ENCODE peak calls at places on chromosome 19, in four cellular contexts. Y is IMR-90, I is psoas muscle, Q is A549. J is an unnamed sample. For H3K4me1, the result is how much of the 10 kb centered on the place peaks cover.

GRCh38 chr19:56838930-56839664 is 1.4 kb downstream of the PEG3 start:
- DNase-seq in Y (no peak), Q (peak), I (peak), J (peak)

GRCh38 chr19:329876-330275 is 14.7 kb downstream of the MIER2 start:
- DNase-seq in I (no peak), Y (no peak), Q (no peak), J (no peak)

GRCh38 chr19:32039446-32039845 is 306.0 kb upstream of the ZNF507 start:
- DNase-seq in Q (no peak), Y (no peak), I (no peak), J (no peak)

GRCh38 chr19:50695251-50696064 is 24.1 kb downstream of the SHANK1 start:
- DNase-seq in Q (peak), I (no peak), Y (no peak), J (no peak)

GRCh38 chr19:56477429-56478338 is 539 bp upstream of the ZNF667 start:
- DNase-seq in Q (no peak), I (peak), Y (peak), J (peak)

GRCh38 chr19:17049711-17050280 is 23.2 kb upstream of the CPAMD8 start:
- DNase-seq in I (no peak), Q (peak), Y (peak), J (no peak)

GRCh38 chr19:16371540-16371986 is 46.9 kb downstream of the KLF2 start:
- DNase-seq in Y (no peak), Q (no peak), I (peak), J (no peak)

GRCh38 chr19:369876-370275 is 25.3 kb upstream of the MIER2 start:
- DNase-seq in Y (no peak), Q (no peak), I (no peak), J (no peak)

GRCh38 chr19:8576273-8576993 is 809 bp downstream of the MYO1F start:
- DNase-seq in Y (no peak), I (no peak), Q (no peak), J (no peak)

GRCh38 chr19:29292146-29292545 is 79.2 kb upstream of the UQCRFS1 start:
- DNase-seq in Q (no peak), Y (no peak), I (no peak), J (no peak)

DNA sequence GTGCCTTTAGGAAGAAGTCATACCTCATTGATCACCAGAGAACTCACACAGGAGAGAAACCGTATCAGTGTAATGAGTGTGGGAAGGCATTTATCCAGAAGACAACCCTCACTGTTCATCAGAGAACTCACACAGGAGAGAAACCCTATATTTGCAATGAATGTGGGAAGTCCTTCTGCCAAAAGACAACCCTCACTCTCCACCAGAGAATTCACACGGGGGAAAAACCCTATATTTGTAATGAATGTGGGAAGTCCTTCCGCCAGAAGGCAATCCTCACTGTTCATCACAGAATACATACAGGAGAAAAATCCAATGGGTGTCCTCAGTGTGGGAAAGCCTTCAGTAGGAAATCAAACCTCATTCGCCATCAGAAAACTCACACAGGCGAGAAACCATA is 21.9 kb downstream of the ZNF382 start:
- DNase-seq in I (no peak), Q (no peak), Y (no peak), J (no peak)
- H3K4me3 ChIP-seq in I (no peak), Q (no peak), Y (no peak), J (no peak)

DNA sequence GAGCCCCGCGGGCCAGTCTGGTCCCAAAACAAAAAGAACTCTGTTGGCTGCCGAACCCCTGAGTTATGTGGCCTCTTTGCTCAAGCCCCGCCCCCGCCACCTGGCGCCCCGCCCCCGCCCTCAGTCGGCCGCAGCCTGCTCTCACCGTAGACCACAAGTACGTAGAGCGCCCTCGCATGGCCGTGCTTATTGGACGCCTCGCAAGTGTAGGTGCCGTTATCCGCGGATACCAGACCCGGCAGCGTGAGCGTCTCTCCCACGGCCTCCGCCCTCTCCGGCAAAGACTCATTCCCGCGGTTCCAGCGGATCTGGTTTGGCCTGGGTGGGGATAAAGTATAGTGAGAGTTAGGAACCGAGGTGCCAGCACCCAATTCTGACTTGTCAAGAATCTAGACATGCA is 5.5 kb upstream of the ZNF428 start:
- DNase-seq in I (peak), Y (peak), Q (peak), J (no peak)
- H3K4me1 ChIP-seq in I (under half), Y (under half), Q (under half), J (under half)

GRCh38 chr19:5892772-5893275 is 10.8 kb downstream of the NDUFA11 start:
- DNase-seq in Y (no peak), Q (no peak), I (no peak), J (no peak)

GRCh38 chr19:5895409-5895808 is 8.2 kb downstream of the NDUFA11 start:
- DNase-seq in Q (no peak), Y (no peak), I (no peak), J (no peak)

GRCh38 chr19:5893296-5893903 is 10.2 kb downstream of the NDUFA11 start:
- DNase-seq in I (no peak), Y (no peak), Q (no peak), J (no peak)

GRCh38 chr19:5894704-5895349 is 8.8 kb downstream of the NDUFA11 start:
- DNase-seq in Y (no peak), Q (no peak), I (no peak), J (no peak)

DNA sequence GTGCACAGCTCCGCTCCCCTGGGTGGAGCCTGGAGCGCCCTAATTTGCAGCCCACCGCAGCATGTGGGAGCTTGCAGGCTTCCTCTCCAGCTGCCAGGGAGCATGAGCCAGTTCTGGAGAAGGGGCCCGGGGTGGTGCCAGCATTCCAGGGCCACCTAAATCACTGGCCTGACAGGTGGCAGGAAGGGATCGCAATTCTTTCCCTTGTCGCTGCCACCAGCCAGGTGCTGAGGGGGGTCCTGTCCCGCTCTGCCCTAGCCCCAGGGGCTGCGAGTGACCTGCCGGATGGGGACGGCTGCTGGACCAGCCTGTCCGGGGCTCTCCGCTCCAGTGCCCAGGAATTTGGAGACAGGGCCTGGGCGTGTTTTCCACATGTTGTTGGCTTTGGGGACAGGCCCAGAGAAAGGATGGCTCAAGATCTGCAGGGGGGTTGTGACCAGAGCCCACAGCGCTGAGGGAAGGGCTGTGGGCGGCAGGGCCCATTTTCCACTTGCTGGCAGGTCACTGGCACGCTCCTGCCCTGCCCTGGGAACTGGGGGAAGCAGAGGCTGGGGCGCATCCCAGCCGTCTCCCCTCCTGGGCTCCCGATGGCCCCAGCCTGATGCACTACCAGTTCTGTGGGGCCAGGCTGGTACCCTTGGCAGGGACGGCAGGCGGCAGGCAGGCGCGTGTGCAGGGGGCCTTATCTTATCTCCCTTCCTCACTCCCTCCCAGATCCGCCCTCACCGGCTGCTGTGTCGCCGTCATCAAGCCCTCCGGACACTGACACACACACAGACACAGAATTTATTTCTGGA is 9.5 kb downstream of the NDUFA11 start:
- DNase-seq in I (no peak), Q (no peak), Y (no peak), J (peak)
- H3K27ac ChIP-seq in I (no peak), Q (no peak), Y (no peak), J (peak)

GRCh38 chr19:40512110-40512472 is 45.3 kb downstream of the SPTBN4 start:
- DNase-seq in Y (no peak), Q (no peak), I (no peak), J (no peak)
- H3K4me3 ChIP-seq in Y (no peak), Q (peak), I (peak), J (no peak)

GRCh38 chr19:47002853-47003610 is 16.6 kb upstream of the NPAS1 start:
- DNase-seq in Y (no peak), I (no peak), Q (no peak), J (no peak)

GRCh38 chr19:46999878-47000277 is 19.8 kb upstream of the NPAS1 start:
- DNase-seq in I (no peak), Y (no peak), Q (no peak), J (no peak)

GRCh38 chr19:47000373-47000772 is 19.3 kb upstream of the NPAS1 start:
- DNase-seq in I (no peak), Q (no peak), Y (no peak), J (no peak)

GRCh38 chr19:47002106-47002766 is 17.4 kb upstream of the NPAS1 start:
- DNase-seq in Y (no peak), I (no peak), Q (peak), J (no peak)

DNA sequence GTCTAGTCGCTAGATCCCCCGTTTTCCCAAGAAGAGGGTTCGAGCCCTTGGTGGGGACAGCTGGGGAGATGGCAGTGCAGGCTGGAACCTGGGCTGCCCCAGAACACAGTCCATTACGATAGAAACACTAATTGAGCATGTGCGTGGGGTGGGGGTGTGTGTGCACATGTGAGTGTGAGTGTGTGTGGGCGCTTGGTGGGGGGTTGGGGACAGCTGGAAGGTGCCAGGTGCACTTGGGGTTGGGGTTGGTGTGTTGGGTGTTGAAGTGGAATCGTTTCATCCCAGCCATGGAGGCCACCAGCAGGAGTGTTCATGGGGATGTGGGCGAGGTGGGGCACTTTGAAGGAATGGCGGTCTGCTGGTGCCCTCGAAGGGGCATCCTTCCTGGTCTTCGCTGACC is 18.1 kb upstream of the NPAS1 start:
- DNase-seq in I (no peak), Q (no peak), Y (no peak), J (no peak)
- H3K4me1 ChIP-seq in I (under half), Q (under half), Y (under half), J (under half)

GRCh38 chr19:10112037-10112751 is 701 bp downstream of the P2RY11 start:
- DNase-seq in Y (no peak), I (no peak), Q (peak), J (no peak)
- H3K27ac ChIP-seq in Y (no peak), I (no peak), Q (no peak), J (no peak)

GRCh38 chr19:7355151-7355845 is 6.6 kb downstream of the ARHGEF18 start:
- DNase-seq in Q (no peak), I (no peak), Y (peak), J (no peak)
- H3K4me3 ChIP-seq in Q (no peak), I (no peak), Y (no peak), J (no peak)

DNA sequence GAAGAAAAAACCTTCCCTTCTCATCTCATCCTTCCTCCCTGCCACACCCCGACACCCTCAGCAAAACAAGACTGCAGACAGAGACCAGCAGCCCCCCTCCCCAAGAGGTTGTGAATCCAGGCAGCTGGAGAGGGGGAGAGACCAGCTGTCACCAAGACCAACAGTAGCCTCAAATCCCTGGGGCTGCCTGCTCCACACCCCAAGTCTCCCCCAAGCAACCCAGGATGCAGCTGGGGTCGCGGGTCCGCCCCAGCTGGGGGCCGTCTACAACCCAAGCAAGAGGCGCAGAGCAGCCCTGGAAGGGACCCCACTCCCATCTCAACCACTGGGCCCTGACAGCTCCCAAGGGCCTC is 7.1 kb downstream of the KLF16 start:
- DNase-seq in Y (no peak), Q (no peak), I (no peak), J (no peak)
- H3K4me1 ChIP-seq in Y (half or more), Q (half or more), I (under half), J (under half)

J was measured in right atrium auricular region.